ENCODE peak calls at places on chromosomes 3 and 15, in five cellular contexts. B is cardiac muscle cell, E is endothelial cell of umbilical vein, H is breast epithelium, G is endodermal cell. C is an unnamed sample.

GRCh38 chr3:4703054-4703480 is 209.9 kb downstream of the ITPR1 start:
- DNase-seq in B (peak), E (peak), H (no peak), G (no peak), C (no peak)

GRCh38 chr15:39777497-39777896 is 5.1 kb downstream of the FSIP1 start:
- DNase-seq in B (no peak), E (no peak), H (no peak), G (no peak), C (no peak)

GRCh38 chr15:89071471-89071870 is 16.8 kb upstream of the ABHD2 start:
- DNase-seq in B (no peak), E (no peak), H (no peak), G (no peak), C (no peak)

GRCh38 chr15:94856267-94856854 is 625.0 kb downstream of the MCTP2 start:
- DNase-seq in B (no peak), E (no peak), H (no peak), G (no peak), C (no peak)

GRCh38 chr15:31155136-31155535 is 53.6 kb upstream of the TRPM1 start:
- DNase-seq in B (no peak), E (no peak), H (no peak), G (no peak), C (no peak)

GRCh38 chr3:11269007-11269406 is 3.2 kb upstream of the ATG7 start:
- DNase-seq in B (no peak), E (no peak), H (no peak), G (no peak), C (no peak)

GRCh38 chr3:183513046-183513706 is 42.3 kb downstream of the KLHL6 start:
- DNase-seq in B (peak), E (no peak), H (no peak), G (no peak), C (peak)

GRCh38 chr3:110237091-110237615 is 834.5 kb upstream of the NECTIN3 start:
- DNase-seq in B (no peak), E (no peak), H (no peak), G (no peak), C (no peak)

GRCh38 chr3:33278106-33278672 is 947 bp downstream of the FBXL2 start:
- DNase-seq in B (peak), E (peak), H (no peak), G (peak), C (no peak)

GRCh38 chr15:77454265-77454664 is 33.6 kb downstream of the HMG20A start:
- DNase-seq in B (peak), E (no peak), H (no peak), G (no peak), C (no peak)

GRCh38 chr3:151290673-151291072 is 12.3 kb upstream of the P2RY14 start:
- DNase-seq in B (peak), E (no peak), H (no peak), G (no peak), C (no peak)

GRCh38 chr3:194395767-194396527 is 3.1 kb downstream of the GP5 start:
- DNase-seq in B (peak), E (no peak), H (no peak), G (peak), C (no peak)

GRCh38 chr15:58369261-58369699 is 62.5 kb upstream of the LIPC start:
- DNase-seq in B (peak), E (no peak), H (no peak), G (no peak), C (peak)

GRCh38 chr15:58771621-58772235 is 626 bp downstream of the MINDY2 start:
- DNase-seq in B (no peak), E (no peak), H (peak), G (peak), C (no peak)

GRCh38 chr15:59369597-59369996 is 3.1 kb downstream of the MYO1E start:
- DNase-seq in B (no peak), E (no peak), H (no peak), G (no peak), C (no peak)

GRCh38 chr15:92810418-92811138 is 89.5 kb upstream of the CHD2 start:
- DNase-seq in B (peak), E (peak), H (peak), G (peak), C (no peak)

GRCh38 chr3:142310439-142310838 is 85.1 kb upstream of the GK5 start:
- DNase-seq in B (no peak), E (no peak), H (no peak), G (no peak), C (no peak)

GRCh38 chr15:75182187-75183131 is 19.2 kb upstream of the C15orf39 start:
- DNase-seq in B (no peak), E (no peak), H (no peak), G (peak), C (no peak)

GRCh38 chr3:186653984-186654383 is 11.8 kb upstream of the HRG start:
- DNase-seq in B (peak), E (no peak), H (no peak), G (peak), C (no peak)
- TF ChIP-seq CTCF in B (peak), E (peak), H (no peak), G (peak), C (no peak)

GRCh38 chr15:56917652-56918045 is 795 bp upstream of the TCF12 start:
- DNase-seq in B (no peak), E (no peak), H (no peak), G (no peak), C (no peak)

GRCh38 chr15:56916825-56917477 is 1.5 kb upstream of the TCF12 start:
- DNase-seq in B (no peak), E (no peak), H (no peak), G (no peak), C (no peak)

GRCh38 chr15:56919708-56920637 is 1.5 kb downstream of the TCF12 start:
- DNase-seq in B (peak), E (peak), H (no peak), G (peak), C (no peak)

GRCh38 chr15:56918907-56919707 is 663 bp downstream of the TCF12 start:
- DNase-seq in B (peak), E (peak), H (peak), G (peak), C (peak)

GRCh38 chr15:56918046-56918906 is at the start of gene TCF12:
- DNase-seq in B (peak), E (peak), H (peak), G (peak), C (peak)
- TF ChIP-seq CTCF in B (peak), E (peak), H (peak), G (peak), C (peak)

DNA sequence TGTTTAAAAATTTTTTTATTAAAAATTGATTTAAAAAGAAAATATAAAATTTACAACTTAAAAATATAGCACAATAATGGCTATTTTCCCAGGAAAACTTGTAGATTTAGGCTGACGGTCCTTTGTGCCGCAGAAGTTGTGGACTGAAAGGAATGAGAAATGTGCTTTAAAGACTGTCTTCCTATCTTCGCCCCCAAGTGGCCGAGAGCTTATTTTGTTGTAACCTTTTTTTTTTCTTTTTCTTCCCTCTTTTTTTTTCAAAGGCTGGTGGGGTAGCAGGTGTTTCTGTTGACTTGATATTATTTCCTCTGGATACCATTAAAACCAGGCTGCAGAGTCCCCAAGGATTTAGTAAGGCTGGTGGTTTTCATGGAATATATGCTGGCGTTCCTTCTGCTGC is 15.5 kb downstream of the SLC25A26 start:
- DNase-seq in B (peak), E (no peak), H (no peak), G (peak), C (no peak)
- TF ChIP-seq CTCF in B (peak), E (no peak), H (no peak), G (peak), C (no peak)

GRCh38 chr3:15527031-15527459 is 5.5 kb upstream of the COLQ start:
- DNase-seq in B (peak), E (no peak), H (no peak), G (peak), C (no peak)
- TF ChIP-seq CTCF in B (peak), E (peak), H (no peak), G (peak), C (no peak)

GRCh38 chr15:28190391-28191174 is 91.5 kb upstream of the OCA2 start:
- DNase-seq in B (no peak), E (no peak), H (no peak), G (no peak), C (no peak)

GRCh38 chr15:28192772-28193171 is 93.7 kb upstream of the OCA2 start:
- DNase-seq in B (no peak), E (no peak), H (no peak), G (no peak), C (no peak)

DNA sequence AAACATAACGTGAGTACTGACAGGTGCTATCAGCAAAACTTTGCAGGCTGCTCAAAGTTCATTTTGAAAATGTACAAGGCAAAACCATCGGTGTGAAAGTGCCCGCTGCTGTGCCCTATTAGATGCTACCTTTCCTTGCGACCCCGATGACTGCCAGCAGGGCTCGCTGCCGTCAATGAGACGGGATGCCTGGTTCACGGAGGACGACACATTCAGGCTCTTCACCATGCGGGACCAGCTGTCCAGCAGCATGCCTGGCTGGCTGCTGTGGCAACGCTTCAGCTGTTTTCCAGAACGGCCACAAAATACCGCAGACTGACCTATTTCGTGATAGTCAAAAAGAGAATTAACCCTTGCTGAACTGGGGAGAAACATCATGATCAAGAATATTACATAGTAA is 92.7 kb upstream of the OCA2 start:
- DNase-seq in B (peak), E (no peak), H (no peak), G (peak), C (no peak)
- TF ChIP-seq CTCF in B (peak), E (no peak), H (no peak), G (peak), C (no peak)

C was measured in natural killer cell.